ENCODE peak calls at places on chromosomes 13 and 19, in six cellular contexts. One of them, this sample, is unnamed.

GRCh38 chr19:3849092-3849491 is 19.7 kb downstream of the ZFR2 start:
- DNase-seq in stimulated activated effector memory CD8-positive, alpha-beta T cell treated with anti-CD3 and anti-CD28 coated beads, Interleukin-12 subunit alpha, Interleukin-12 subunit beta, amount 100 ng/mL, for 72 hours: peak
- DNase-seq in GM12891: peak
- DNase-seq in substantia nigra: no peak
- DNase-seq in naive B cell: peak
- DNase-seq in BJ: no peak
- DNase-seq in this sample: no peak

GRCh38 chr13:108755084-108755483 is 125.7 kb downstream of the MYO16 start:
- DNase-seq in naive B cell: no peak
- DNase-seq in substantia nigra: no peak
- DNase-seq in GM12891: no peak
- DNase-seq in stimulated activated effector memory CD8-positive, alpha-beta T cell treated with anti-CD3 and anti-CD28 coated beads, Interleukin-12 subunit alpha, Interleukin-12 subunit beta, amount 100 ng/mL, for 72 hours: no peak
- DNase-seq in BJ: no peak
- DNase-seq in this sample: no peak

GRCh38 chr13:51246411-51247298 is 24.5 kb downstream of the FAM124A start:
- DNase-seq in substantia nigra: peak
- DNase-seq in naive B cell: no peak
- DNase-seq in stimulated activated effector memory CD8-positive, alpha-beta T cell treated with anti-CD3 and anti-CD28 coated beads, Interleukin-12 subunit alpha, Interleukin-12 subunit beta, amount 100 ng/mL, for 72 hours: no peak
- DNase-seq in GM12891: no peak
- DNase-seq in BJ: no peak
- DNase-seq in this sample: no peak

GRCh38 chr13:24505256-24505655 is 7.3 kb downstream of the PARP4 start:
- DNase-seq in substantia nigra: no peak
- DNase-seq in naive B cell: no peak
- DNase-seq in GM12891: no peak
- DNase-seq in stimulated activated effector memory CD8-positive, alpha-beta T cell treated with anti-CD3 and anti-CD28 coated beads, Interleukin-12 subunit alpha, Interleukin-12 subunit beta, amount 100 ng/mL, for 72 hours: no peak
- DNase-seq in BJ: no peak
- DNase-seq in this sample: no peak

GRCh38 chr19:46927106-46927505 is 66.3 kb downstream of the ARHGAP35 start:
- DNase-seq in substantia nigra: no peak
- DNase-seq in stimulated activated effector memory CD8-positive, alpha-beta T cell treated with anti-CD3 and anti-CD28 coated beads, Interleukin-12 subunit alpha, Interleukin-12 subunit beta, amount 100 ng/mL, for 72 hours: no peak
- DNase-seq in BJ: no peak
- DNase-seq in GM12891: no peak
- DNase-seq in naive B cell: no peak
- DNase-seq in this sample: no peak

GRCh38 chr13:68019901-68020300 is 789.8 kb upstream of the PCDH9 start:
- DNase-seq in GM12891: no peak
- DNase-seq in stimulated activated effector memory CD8-positive, alpha-beta T cell treated with anti-CD3 and anti-CD28 coated beads, Interleukin-12 subunit alpha, Interleukin-12 subunit beta, amount 100 ng/mL, for 72 hours: no peak
- DNase-seq in substantia nigra: no peak
- DNase-seq in BJ: no peak
- DNase-seq in naive B cell: no peak
- DNase-seq in this sample: no peak

GRCh38 chr13:90416519-90416918 is 931.0 kb upstream of the MIR17HG start:
- DNase-seq in substantia nigra: no peak
- DNase-seq in stimulated activated effector memory CD8-positive, alpha-beta T cell treated with anti-CD3 and anti-CD28 coated beads, Interleukin-12 subunit alpha, Interleukin-12 subunit beta, amount 100 ng/mL, for 72 hours: no peak
- DNase-seq in GM12891: no peak
- DNase-seq in BJ: peak
- DNase-seq in naive B cell: no peak
- DNase-seq in this sample: peak

GRCh38 chr13:54261856-54262255 is 1233.2 kb downstream of the OLFM4 start:
- DNase-seq in BJ: no peak
- DNase-seq in substantia nigra: no peak
- DNase-seq in stimulated activated effector memory CD8-positive, alpha-beta T cell treated with anti-CD3 and anti-CD28 coated beads, Interleukin-12 subunit alpha, Interleukin-12 subunit beta, amount 100 ng/mL, for 72 hours: no peak
- DNase-seq in naive B cell: no peak
- DNase-seq in GM12891: no peak
- DNase-seq in this sample: no peak

GRCh38 chr19:30249911-30250310 is 122.3 kb upstream of the ZNF536 start:
- DNase-seq in GM12891: no peak
- DNase-seq in BJ: no peak
- DNase-seq in substantia nigra: no peak
- DNase-seq in stimulated activated effector memory CD8-positive, alpha-beta T cell treated with anti-CD3 and anti-CD28 coated beads, Interleukin-12 subunit alpha, Interleukin-12 subunit beta, amount 100 ng/mL, for 72 hours: no peak
- DNase-seq in naive B cell: no peak
- DNase-seq in this sample: no peak

GRCh38 chr13:105084931-105085330 is 1450.5 kb downstream of the EFNB2 start:
- DNase-seq in substantia nigra: no peak
- DNase-seq in BJ: no peak
- DNase-seq in stimulated activated effector memory CD8-positive, alpha-beta T cell treated with anti-CD3 and anti-CD28 coated beads, Interleukin-12 subunit alpha, Interleukin-12 subunit beta, amount 100 ng/mL, for 72 hours: no peak
- DNase-seq in naive B cell: no peak
- DNase-seq in GM12891: no peak
- DNase-seq in this sample: no peak

GRCh38 chr13:47457631-47458030 is 543.4 kb downstream of the SUCLA2 start:
- DNase-seq in GM12891: no peak
- DNase-seq in substantia nigra: no peak
- DNase-seq in naive B cell: no peak
- DNase-seq in stimulated activated effector memory CD8-positive, alpha-beta T cell treated with anti-CD3 and anti-CD28 coated beads, Interleukin-12 subunit alpha, Interleukin-12 subunit beta, amount 100 ng/mL, for 72 hours: no peak
- DNase-seq in BJ: no peak
- DNase-seq in this sample: no peak

GRCh38 chr19:2500861-2501260 is 24.9 kb downstream of the GADD45B start:
- DNase-seq in BJ: no peak
- DNase-seq in GM12891: no peak
- DNase-seq in substantia nigra: no peak
- DNase-seq in naive B cell: no peak
- DNase-seq in stimulated activated effector memory CD8-positive, alpha-beta T cell treated with anti-CD3 and anti-CD28 coated beads, Interleukin-12 subunit alpha, Interleukin-12 subunit beta, amount 100 ng/mL, for 72 hours: no peak
- DNase-seq in this sample: no peak

GRCh38 chr13:23074054-23074805 is 106.5 kb upstream of the SGCG start:
- DNase-seq in GM12891: no peak
- DNase-seq in BJ: no peak
- DNase-seq in stimulated activated effector memory CD8-positive, alpha-beta T cell treated with anti-CD3 and anti-CD28 coated beads, Interleukin-12 subunit alpha, Interleukin-12 subunit beta, amount 100 ng/mL, for 72 hours: no peak
- DNase-seq in naive B cell: no peak
- DNase-seq in substantia nigra: no peak
- DNase-seq in this sample: no peak

GRCh38 chr13:95880346-95880745 is 172.9 kb downstream of the UGGT2 start:
- DNase-seq in GM12891: no peak
- DNase-seq in substantia nigra: no peak
- DNase-seq in naive B cell: no peak
- DNase-seq in stimulated activated effector memory CD8-positive, alpha-beta T cell treated with anti-CD3 and anti-CD28 coated beads, Interleukin-12 subunit alpha, Interleukin-12 subunit beta, amount 100 ng/mL, for 72 hours: no peak
- DNase-seq in BJ: no peak
- DNase-seq in this sample: no peak

GRCh38 chr19:16111909-16112752 is 442 bp downstream of the RAB8A start:
- DNase-seq in BJ: no peak
- DNase-seq in stimulated activated effector memory CD8-positive, alpha-beta T cell treated with anti-CD3 and anti-CD28 coated beads, Interleukin-12 subunit alpha, Interleukin-12 subunit beta, amount 100 ng/mL, for 72 hours: no peak
- DNase-seq in substantia nigra: no peak
- DNase-seq in GM12891: no peak
- DNase-seq in naive B cell: no peak
- DNase-seq in this sample: no peak

GRCh38 chr13:58611117-58611516 is 979.6 kb downstream of the PCDH17 start:
- DNase-seq in BJ: no peak
- DNase-seq in GM12891: no peak
- DNase-seq in substantia nigra: no peak
- DNase-seq in naive B cell: no peak
- DNase-seq in stimulated activated effector memory CD8-positive, alpha-beta T cell treated with anti-CD3 and anti-CD28 coated beads, Interleukin-12 subunit alpha, Interleukin-12 subunit beta, amount 100 ng/mL, for 72 hours: no peak
- DNase-seq in this sample: no peak

GRCh38 chr13:20901668-20902437 is 693 bp downstream of the XPO4 start:
- DNase-seq in stimulated activated effector memory CD8-positive, alpha-beta T cell treated with anti-CD3 and anti-CD28 coated beads, Interleukin-12 subunit alpha, Interleukin-12 subunit beta, amount 100 ng/mL, for 72 hours: peak
- DNase-seq in BJ: no peak
- DNase-seq in GM12891: peak
- DNase-seq in naive B cell: no peak
- DNase-seq in substantia nigra: no peak
- DNase-seq in this sample: no peak

GRCh38 chr13:26184791-26185250 is 37.3 kb downstream of the RNF6 start:
- DNase-seq in BJ: no peak
- DNase-seq in naive B cell: peak
- DNase-seq in stimulated activated effector memory CD8-positive, alpha-beta T cell treated with anti-CD3 and anti-CD28 coated beads, Interleukin-12 subunit alpha, Interleukin-12 subunit beta, amount 100 ng/mL, for 72 hours: peak
- DNase-seq in GM12891: peak
- DNase-seq in substantia nigra: peak
- DNase-seq in this sample: no peak

GRCh38 chr13:27339299-27339698 is 68.7 kb downstream of the RASL11A start:
- DNase-seq in stimulated activated effector memory CD8-positive, alpha-beta T cell treated with anti-CD3 and anti-CD28 coated beads, Interleukin-12 subunit alpha, Interleukin-12 subunit beta, amount 100 ng/mL, for 72 hours: no peak
- DNase-seq in BJ: no peak
- DNase-seq in naive B cell: peak
- DNase-seq in GM12891: no peak
- DNase-seq in substantia nigra: no peak
- DNase-seq in this sample: no peak

GRCh38 chr13:74651121-74651520 is 516.9 kb upstream of the KLF12 start:
- DNase-seq in naive B cell: no peak
- DNase-seq in BJ: no peak
- DNase-seq in GM12891: no peak
- DNase-seq in substantia nigra: no peak
- DNase-seq in stimulated activated effector memory CD8-positive, alpha-beta T cell treated with anti-CD3 and anti-CD28 coated beads, Interleukin-12 subunit alpha, Interleukin-12 subunit beta, amount 100 ng/mL, for 72 hours: no peak
- DNase-seq in this sample: no peak

GRCh38 chr19:3586124-3586626 is 897 bp downstream of the GIPC3 start:
- DNase-seq in stimulated activated effector memory CD8-positive, alpha-beta T cell treated with anti-CD3 and anti-CD28 coated beads, Interleukin-12 subunit alpha, Interleukin-12 subunit beta, amount 100 ng/mL, for 72 hours: no peak
- DNase-seq in BJ: no peak
- DNase-seq in naive B cell: peak
- DNase-seq in GM12891: no peak
- DNase-seq in substantia nigra: no peak
- DNase-seq in this sample: no peak

This sample was measured in HS-5.